ENCODE peak calls at places on chromosomes 13 and 19, in four cellular contexts. One of them, this sample, is unnamed.

GRCh38 chr19:4449022-4449825 is 8.4 kb downstream of the UBXN6 start:
- DNase-seq in activated CD4-positive, alpha-beta T cell treated with anti-CD3 and anti-CD28 coated beads, Interleukin-2, amount 50 U/mL, for 24 hours: no peak
- DNase-seq in ACHN: no peak
- DNase-seq in T-helper 2 cell: no peak
- DNase-seq in this sample: peak

GRCh38 chr19:15401397-15401710 is 17.4 kb downstream of the AKAP8L start:
- DNase-seq in activated CD4-positive, alpha-beta T cell treated with anti-CD3 and anti-CD28 coated beads, Interleukin-2, amount 50 U/mL, for 24 hours: no peak
- DNase-seq in ACHN: no peak
- DNase-seq in T-helper 2 cell: no peak
- DNase-seq in this sample: no peak

GRCh38 chr19:48613024-48613851 is 1.6 kb downstream of the FAM83E start:
- DNase-seq in activated CD4-positive, alpha-beta T cell treated with anti-CD3 and anti-CD28 coated beads, Interleukin-2, amount 50 U/mL, for 24 hours: no peak
- DNase-seq in ACHN: no peak
- DNase-seq in T-helper 2 cell: no peak
- DNase-seq in this sample: no peak

GRCh38 chr13:98741741-98742435 is 10.6 kb downstream of the SLC15A1 start:
- DNase-seq in activated CD4-positive, alpha-beta T cell treated with anti-CD3 and anti-CD28 coated beads, Interleukin-2, amount 50 U/mL, for 24 hours: no peak
- DNase-seq in ACHN: no peak
- DNase-seq in T-helper 2 cell: no peak
- DNase-seq in this sample: no peak

GRCh38 chr19:34943861-34944573 is 17.3 kb downstream of the ZNF30 start:
- DNase-seq in activated CD4-positive, alpha-beta T cell treated with anti-CD3 and anti-CD28 coated beads, Interleukin-2, amount 50 U/mL, for 24 hours: no peak
- DNase-seq in ACHN: no peak
- DNase-seq in T-helper 2 cell: no peak
- DNase-seq in this sample: no peak

GRCh38 chr13:106566682-106567420 is 1.1 kb downstream of the ARGLU1 start:
- DNase-seq in activated CD4-positive, alpha-beta T cell treated with anti-CD3 and anti-CD28 coated beads, Interleukin-2, amount 50 U/mL, for 24 hours: peak
- DNase-seq in ACHN: peak
- DNase-seq in T-helper 2 cell: no peak
- DNase-seq in this sample: no peak

GRCh38 chr13:66099825-66100224 is 1130.3 kb downstream of the PCDH9 start:
- DNase-seq in activated CD4-positive, alpha-beta T cell treated with anti-CD3 and anti-CD28 coated beads, Interleukin-2, amount 50 U/mL, for 24 hours: no peak
- DNase-seq in ACHN: no peak
- DNase-seq in T-helper 2 cell: no peak
- DNase-seq in this sample: no peak

GRCh38 chr13:51638497-51638871 is 54.2 kb downstream of the WDFY2 start:
- DNase-seq in activated CD4-positive, alpha-beta T cell treated with anti-CD3 and anti-CD28 coated beads, Interleukin-2, amount 50 U/mL, for 24 hours: no peak
- DNase-seq in ACHN: no peak
- DNase-seq in T-helper 2 cell: no peak
- DNase-seq in this sample: no peak

GRCh38 chr13:97762141-97762540 is 191.3 kb upstream of the IPO5 start:
- DNase-seq in activated CD4-positive, alpha-beta T cell treated with anti-CD3 and anti-CD28 coated beads, Interleukin-2, amount 50 U/mL, for 24 hours: no peak
- DNase-seq in ACHN: no peak
- DNase-seq in T-helper 2 cell: no peak
- DNase-seq in this sample: no peak

GRCh38 chr13:28744091-28744536 is 25.3 kb upstream of the SLC46A3 start:
- DNase-seq in activated CD4-positive, alpha-beta T cell treated with anti-CD3 and anti-CD28 coated beads, Interleukin-2, amount 50 U/mL, for 24 hours: no peak
- DNase-seq in ACHN: no peak
- DNase-seq in T-helper 2 cell: no peak
- DNase-seq in this sample: no peak

GRCh38 chr13:106533940-106534843 is 1.3 kb downstream of the EFNB2 start:
- DNase-seq in activated CD4-positive, alpha-beta T cell treated with anti-CD3 and anti-CD28 coated beads, Interleukin-2, amount 50 U/mL, for 24 hours: no peak
- DNase-seq in ACHN: peak
- DNase-seq in T-helper 2 cell: no peak
- DNase-seq in this sample: peak

This sample was measured in caudate nucleus.